ENCODE peak calls at places on chromosome 5, in eight cellular contexts. E is AG04450, F is choroid plexus epithelial cell, K is bronchial epithelial cell, T is heart left ventricle, W is GM12865, D is lower leg skin, V is fibroblast of the aortic adventitia. M is an unnamed sample.

GRCh38 chr5:175840050-175840841 is 31.1 kb upstream of the CPLX2 start:
- DNase-seq in K (peak; percentile 42), W (peak; percentile 18), T (no peak), D (no peak), F (peak; percentile 61), E (no peak), V (peak; percentile 27), M (no peak)

GRCh38 chr5:172361566-172362238 is 78.1 kb upstream of the UBTD2 start:
- DNase-seq in K (peak; percentile 96), D (peak; percentile 80), F (peak; percentile 95), W (peak; percentile 91), V (peak; percentile 99), T (no peak), E (peak; percentile 97), M (no peak)

GRCh38 chr5:73797142-73797530 is 171.1 kb downstream of the ARHGEF28 start:
- DNase-seq in W (no peak), V (peak; percentile 45), E (no peak), F (peak; percentile 70), D (no peak), K (no peak), T (no peak), M (no peak)

GRCh38 chr5:161544350-161544765 is 2.2 kb downstream of the GABRB2 start:
- DNase-seq in W (peak; percentile 70), T (no peak), D (no peak), V (peak; percentile 44), F (peak; percentile 55), E (no peak), K (peak; percentile 40), M (no peak)

GRCh38 chr5:115267617-115268016 is 4.9 kb upstream of the PGGT1B start:
- DNase-seq in V (peak; percentile 24), T (no peak), E (no peak), D (no peak), F (peak; percentile 28), K (peak; percentile 85), W (no peak), M (no peak)

GRCh38 chr5:95619096-95619495 is 791 bp upstream of the GPR150 start:
- DNase-seq in K (peak; percentile 37), T (no peak), D (no peak), F (peak; percentile 20), W (no peak), E (no peak), V (peak; percentile 72), M (no peak)

GRCh38 chr5:176654856-176655255 is 7.6 kb downstream of the TSPAN17 start:
- DNase-seq in T (no peak), W (no peak), E (no peak), F (no peak), K (peak; percentile 57), V (no peak), D (no peak), M (no peak)

GRCh38 chr5:4042311-4042710 is 446.7 kb downstream of the IRX1 start:
- DNase-seq in K (no peak), T (no peak), V (no peak), W (no peak), E (no peak), F (no peak), D (no peak), M (no peak)

GRCh38 chr5:883475-884181 is 9.0 kb downstream of the BRD9 start:
- DNase-seq in W (no peak), K (no peak), T (no peak), F (no peak), E (no peak), D (no peak), V (no peak), M (no peak)

GRCh38 chr5:161847447-161847846 is 473 bp upstream of the GABRA1 start:
- DNase-seq in V (no peak), E (no peak), T (no peak), F (no peak), W (no peak), K (no peak), D (no peak), M (no peak)

GRCh38 chr5:96404191-96404867 is 28.7 kb downstream of the PCSK1 start:
- DNase-seq in T (no peak), D (no peak), W (no peak), F (no peak), V (no peak), E (no peak), K (no peak), M (no peak)

GRCh38 chr5:109192543-109193281 is 217.1 kb downstream of the PJA2 start:
- DNase-seq in K (no peak), W (no peak), T (no peak), D (no peak), V (no peak), F (no peak), E (no peak), M (no peak)

DNA sequence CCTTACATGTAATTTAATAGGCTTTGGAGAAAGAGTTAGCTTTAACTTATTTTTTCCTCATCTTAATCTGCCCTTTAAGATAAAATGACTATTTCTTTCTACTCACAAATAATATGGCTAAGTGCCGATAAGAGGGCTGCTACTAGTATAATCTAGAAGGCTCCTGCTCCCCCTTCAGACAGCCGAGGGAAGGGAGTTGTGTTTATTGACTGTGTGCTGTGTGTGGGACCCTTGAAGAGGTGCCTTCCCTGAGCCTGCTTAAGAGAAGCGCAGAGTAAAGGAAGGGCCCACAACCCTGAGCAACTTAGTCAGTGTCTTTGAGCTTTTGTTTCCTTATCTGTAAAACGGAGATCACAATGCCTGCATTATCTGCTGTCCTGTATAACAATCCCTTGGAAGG is 28.1 kb upstream of the CKMT2 start:
- DNase-seq in K (no peak), D (no peak), T (no peak), W (no peak), F (no peak), V (no peak), E (no peak), M (no peak)
- TF ChIP-seq CTCF in K (no peak), D (no peak), T (no peak), W (no peak), F (peak; percentile 17), V (no peak), E (no peak), M (no peak)

DNA sequence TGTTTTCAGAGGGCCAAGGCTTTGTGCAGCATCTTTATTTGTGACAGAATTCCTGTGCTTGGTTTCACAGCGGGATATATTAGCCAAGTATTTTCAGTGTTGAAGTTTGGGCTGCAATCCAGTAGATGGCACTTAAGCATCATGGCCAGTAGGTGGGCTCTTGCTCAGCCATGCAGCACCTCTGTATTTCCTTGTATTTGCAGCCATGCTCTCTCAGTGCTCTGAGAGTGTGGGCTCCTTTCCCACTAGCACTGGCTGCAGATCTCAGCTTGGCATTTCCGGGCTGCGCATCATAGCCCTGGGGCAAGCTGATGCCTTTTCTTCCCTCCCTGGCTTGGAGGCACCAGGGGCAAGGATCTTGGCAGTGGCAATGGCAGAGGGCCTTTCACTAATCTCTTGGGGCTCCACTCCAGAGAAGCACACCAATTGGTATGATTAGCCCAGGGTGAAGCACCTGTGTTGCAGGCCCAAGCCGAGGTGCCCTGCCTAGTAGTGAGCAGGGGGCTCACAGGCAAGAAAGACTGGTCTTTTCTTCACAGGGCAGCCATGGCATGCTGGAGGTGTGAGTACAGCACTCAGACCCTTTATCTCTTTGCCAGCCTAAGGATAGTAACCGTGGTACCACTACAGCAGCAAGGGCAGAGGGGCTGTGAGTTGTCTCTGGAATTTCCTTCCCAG is 48.3 kb downstream of the SLCO6A1 start:
- DNase-seq in T (no peak), K (peak; percentile 0), W (peak; percentile 51), E (no peak), F (peak; percentile 13), D (no peak), V (peak; percentile 2), M (no peak)
- TF ChIP-seq CTCF in T (no peak), K (no peak), W (peak; percentile 49), E (no peak), F (no peak), D (no peak), V (no peak), M (peak; percentile 25)

GRCh38 chr5:138956801-138957200 is 81.7 kb upstream of the LRRTM2 start:
- DNase-seq in F (no peak), D (no peak), T (no peak), W (no peak), K (no peak), V (no peak), E (no peak), M (no peak)

GRCh38 chr5:138961711-138962110 is 86.6 kb upstream of the LRRTM2 start:
- DNase-seq in W (no peak), T (no peak), D (no peak), F (no peak), E (no peak), K (no peak), V (no peak), M (no peak)

GRCh38 chr5:138962619-138963370 is 87.7 kb upstream of the LRRTM2 start:
- DNase-seq in V (no peak), W (no peak), F (no peak), T (no peak), E (no peak), K (no peak), D (no peak), M (no peak)

GRCh38 chr5:138961221-138961620 is 86.1 kb upstream of the LRRTM2 start:
- DNase-seq in K (no peak), T (no peak), V (no peak), D (no peak), E (no peak), F (no peak), W (no peak), M (no peak)

DNA sequence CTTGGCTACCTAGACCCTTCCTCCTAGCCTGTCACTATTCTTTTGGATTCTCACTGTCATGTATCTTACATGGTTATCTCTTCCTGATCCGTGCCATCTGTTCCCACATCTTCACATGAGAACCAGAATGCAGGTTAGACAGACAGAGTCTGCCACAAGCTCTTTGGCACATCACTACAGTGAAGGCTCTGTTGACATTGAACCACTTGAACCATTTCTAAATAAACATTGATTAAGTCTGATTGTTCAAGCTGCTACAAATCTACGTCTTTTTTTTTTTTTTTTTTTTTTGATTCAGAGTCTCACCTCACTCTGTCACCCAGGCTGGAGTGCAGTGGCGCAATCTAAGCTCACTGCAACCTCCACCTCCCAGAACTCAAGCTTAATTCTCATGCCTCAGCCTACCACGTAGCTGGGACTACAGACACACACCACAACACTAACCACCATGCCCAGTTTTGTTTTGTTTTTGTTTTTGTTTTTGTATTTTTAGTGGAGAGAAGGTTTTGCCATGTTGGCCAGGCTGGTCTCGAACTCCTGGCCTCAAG is 85.1 kb upstream of the LRRTM2 start:
- DNase-seq in K (no peak), E (no peak), W (no peak), D (no peak), T (no peak), V (no peak), F (no peak), M (no peak)
- TF ChIP-seq CTCF in K (no peak), E (no peak), W (no peak), D (no peak), T (no peak), V (no peak), F (no peak), M (no peak)

GRCh38 chr5:167614294-167615104 is 676.9 kb upstream of the WWC1 start:
- DNase-seq in D (no peak), F (no peak), V (no peak), E (no peak), W (no peak), K (no peak), T (no peak), M (no peak)

GRCh38 chr5:167603135-167603534 is 688.3 kb upstream of the WWC1 start:
- DNase-seq in T (no peak), F (no peak), D (no peak), K (no peak), W (no peak), E (no peak), V (no peak), M (no peak)

GRCh38 chr5:167608708-167609272 is 682.7 kb upstream of the WWC1 start:
- DNase-seq in V (no peak), W (no peak), E (no peak), K (peak; percentile 93), D (no peak), T (no peak), F (no peak), M (no peak)
- TF ChIP-seq CTCF in V (peak; percentile 18), W (no peak), E (peak; percentile 29), K (peak; percentile 20), D (no peak), T (no peak), F (no peak), M (peak; percentile 55)

M was measured in type B pancreatic cell.